ENCODE peak calls at places on chromosomes 2 and 18, in six cellular contexts. T is foreskin fibroblast, X is breast epithelium, L is H9, D is BE2C, M is PC-3. J is an unnamed sample.

GRCh38 chr2:8285081-8285480 is 396.8 kb upstream of the ID2 start:
- DNase-seq in T (no peak), X (no peak), L (peak), D (no peak), M (no peak), J (no peak)

GRCh38 chr2:12412898-12413305 is 303.8 kb upstream of the TRIB2 start:
- DNase-seq in T (no peak), X (no peak), L (no peak), D (peak), M (no peak), J (no peak)

GRCh38 chr2:38398739-38399138 is 21.7 kb upstream of the ATL2 start:
- DNase-seq in T (no peak), X (no peak), L (no peak), D (no peak), M (no peak), J (no peak)

GRCh38 chr2:164964744-164965143 is 9.4 kb upstream of the SLC38A11 start:
- DNase-seq in T (no peak), X (no peak), L (no peak), D (no peak), M (no peak), J (no peak)

GRCh38 chr18:3400567-3401296 is 49.2 kb upstream of the TGIF1 start:
- DNase-seq in T (no peak), X (no peak), L (no peak), D (no peak), M (no peak), J (no peak)

GRCh38 chr18:2070636-2071035 is 500.7 kb downstream of the METTL4 start:
- DNase-seq in T (no peak), X (no peak), L (no peak), D (no peak), M (no peak), J (no peak)

GRCh38 chr18:24212939-24213338 is 74.1 kb downstream of the CABYR start:
- DNase-seq in T (peak), X (no peak), L (no peak), D (no peak), M (peak), J (no peak)

GRCh38 chr2:237058423-237058822 is 27.3 kb upstream of the COPS8 start:
- DNase-seq in T (no peak), X (no peak), L (no peak), D (no peak), M (no peak), J (no peak)

GRCh38 chr2:181805228-181806038 is 86.1 kb upstream of the ITPRID2 start:
- DNase-seq in T (no peak), X (no peak), L (no peak), D (no peak), M (no peak), J (no peak)

GRCh38 chr18:57910817-57911216 is 107.7 kb upstream of the ATP8B1 start:
- DNase-seq in T (no peak), X (no peak), L (peak), D (peak), M (peak), J (no peak)
- TF ChIP-seq CTCF in T (peak), X (no peak), L (peak), D (peak), M (peak), J (no peak)

DNA sequence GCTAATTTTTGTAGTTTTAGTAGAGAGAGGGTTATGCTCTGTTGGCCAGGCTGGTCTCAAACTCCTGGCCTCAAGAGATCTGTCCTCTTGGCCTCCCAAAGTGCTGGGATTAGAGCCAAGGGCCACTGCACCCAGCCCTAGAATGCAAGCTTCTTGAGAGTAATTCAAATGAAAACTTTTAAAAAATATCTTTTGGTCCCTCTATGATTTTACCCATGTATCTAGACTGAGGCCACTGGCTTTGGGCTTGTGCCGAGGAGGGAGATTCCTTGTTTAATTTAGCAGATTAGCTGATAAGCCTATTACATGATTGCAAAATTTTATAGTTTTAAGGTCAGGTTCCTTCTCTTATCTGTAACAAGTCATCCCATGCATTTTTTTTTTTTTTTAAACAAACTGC is 59.5 kb upstream of the CCDC195 start:
- DNase-seq in T (no peak), X (no peak), L (no peak), D (no peak), M (no peak), J (no peak)
- TF ChIP-seq CTCF in T (no peak), X (no peak), L (no peak), D (no peak), M (no peak), J (no peak)

GRCh38 chr2:26314243-26314642 is 31.7 kb upstream of the SELENOI start:
- DNase-seq in T (no peak), X (no peak), L (peak), D (no peak), M (no peak), J (no peak)

GRCh38 chr2:26313446-26313845 is 32.5 kb upstream of the SELENOI start:
- DNase-seq in T (no peak), X (no peak), L (no peak), D (no peak), M (no peak), J (no peak)

GRCh38 chr2:26317377-26318105 is 28.4 kb upstream of the SELENOI start:
- DNase-seq in T (no peak), X (no peak), L (no peak), D (no peak), M (no peak), J (no peak)

GRCh38 chr2:26316845-26317244 is 29.1 kb upstream of the SELENOI start:
- DNase-seq in T (no peak), X (no peak), L (no peak), D (no peak), M (no peak), J (no peak)

GRCh38 chr2:26316041-26316440 is 29.9 kb upstream of the SELENOI start:
- DNase-seq in T (no peak), X (no peak), L (no peak), D (no peak), M (peak), J (no peak)
- TF ChIP-seq CTCF in T (peak), X (no peak), L (peak), D (peak), M (peak), J (no peak)

GRCh38 chr2:156473445-156473844 is 37.3 kb downstream of the GPD2 start:
- DNase-seq in T (no peak), X (no peak), L (no peak), D (no peak), M (no peak), J (no peak)
- TF ChIP-seq CTCF in T (no peak), X (no peak), L (no peak), D (no peak), M (no peak), J (no peak)

DNA sequence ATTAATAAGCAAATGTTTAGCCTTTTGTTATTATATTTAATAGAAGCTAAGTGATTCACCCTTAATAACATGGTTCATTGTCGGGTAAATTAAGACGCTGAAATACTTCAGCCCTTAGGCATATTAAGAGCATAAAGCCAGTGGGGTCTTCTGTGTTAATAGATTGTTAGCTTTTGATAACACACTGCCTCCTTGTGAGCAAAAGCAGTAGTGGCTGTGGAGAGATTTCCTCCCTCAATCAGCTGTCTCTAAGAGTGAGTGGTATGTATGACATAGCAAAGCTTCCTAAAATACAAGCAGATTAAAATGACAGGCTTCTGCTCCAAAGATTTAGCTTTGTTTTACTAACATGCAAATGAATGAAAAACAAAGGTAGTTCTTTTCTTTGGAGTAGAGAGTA is 143.7 kb upstream of the SYT4 start:
- DNase-seq in T (no peak), X (no peak), L (peak), D (no peak), M (no peak), J (no peak)
- TF ChIP-seq CTCF in T (no peak), X (no peak), L (peak), D (peak), M (peak), J (no peak)

DNA sequence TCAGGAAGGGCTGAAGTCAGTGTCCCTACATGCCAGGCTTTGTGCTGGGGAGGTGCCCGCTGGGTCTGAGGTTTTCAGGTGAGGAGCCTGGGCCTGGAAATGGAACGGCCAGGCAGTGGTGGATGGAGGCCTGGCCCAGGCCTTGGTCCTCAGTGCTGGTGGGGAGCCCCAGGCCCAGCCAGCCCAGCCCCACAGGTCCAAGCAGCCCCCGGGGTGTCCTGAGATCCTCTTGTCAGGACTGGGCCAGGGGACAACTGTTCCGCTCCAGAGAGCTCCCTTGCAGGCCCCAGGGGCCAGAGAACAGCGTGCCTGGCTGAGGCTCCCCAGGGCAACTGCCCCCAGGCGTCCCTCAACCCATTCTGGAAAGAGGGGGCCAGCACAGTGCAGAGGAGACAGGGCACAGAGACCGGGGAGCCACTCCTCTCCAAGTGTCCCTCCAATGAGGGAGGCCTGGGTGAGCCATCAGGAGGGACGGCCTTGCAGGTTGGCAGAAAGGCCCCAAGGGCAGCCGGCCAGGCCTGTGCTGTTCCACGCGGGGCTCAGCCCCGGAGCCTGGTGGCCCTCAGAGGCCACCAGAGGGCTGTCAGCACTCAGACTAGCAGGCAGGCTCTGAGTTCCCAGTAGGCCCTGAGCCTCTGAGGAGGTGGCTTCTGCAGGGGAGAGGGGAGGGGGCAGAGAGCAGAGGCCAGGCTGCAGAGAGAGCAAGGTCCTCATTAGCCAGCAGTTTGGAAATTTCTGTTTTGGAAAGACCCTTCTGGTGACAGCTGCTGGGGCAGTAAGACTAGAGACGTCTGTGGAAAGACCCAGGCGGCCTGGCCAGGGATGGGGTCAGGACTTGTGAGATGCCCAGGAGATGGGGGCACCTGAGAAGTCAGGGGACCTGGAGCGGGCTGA is 29.4 kb upstream of the SNED1 start:
- DNase-seq in T (no peak), X (no peak), L (peak), D (peak), M (no peak), J (peak)
- TF ChIP-seq CTCF in T (no peak), X (no peak), L (peak), D (peak), M (no peak), J (no peak)

GRCh38 chr18:65202091-65202490 is 548.7 kb upstream of the CDH7 start:
- DNase-seq in T (no peak), X (no peak), L (no peak), D (no peak), M (no peak), J (no peak)

DNA sequence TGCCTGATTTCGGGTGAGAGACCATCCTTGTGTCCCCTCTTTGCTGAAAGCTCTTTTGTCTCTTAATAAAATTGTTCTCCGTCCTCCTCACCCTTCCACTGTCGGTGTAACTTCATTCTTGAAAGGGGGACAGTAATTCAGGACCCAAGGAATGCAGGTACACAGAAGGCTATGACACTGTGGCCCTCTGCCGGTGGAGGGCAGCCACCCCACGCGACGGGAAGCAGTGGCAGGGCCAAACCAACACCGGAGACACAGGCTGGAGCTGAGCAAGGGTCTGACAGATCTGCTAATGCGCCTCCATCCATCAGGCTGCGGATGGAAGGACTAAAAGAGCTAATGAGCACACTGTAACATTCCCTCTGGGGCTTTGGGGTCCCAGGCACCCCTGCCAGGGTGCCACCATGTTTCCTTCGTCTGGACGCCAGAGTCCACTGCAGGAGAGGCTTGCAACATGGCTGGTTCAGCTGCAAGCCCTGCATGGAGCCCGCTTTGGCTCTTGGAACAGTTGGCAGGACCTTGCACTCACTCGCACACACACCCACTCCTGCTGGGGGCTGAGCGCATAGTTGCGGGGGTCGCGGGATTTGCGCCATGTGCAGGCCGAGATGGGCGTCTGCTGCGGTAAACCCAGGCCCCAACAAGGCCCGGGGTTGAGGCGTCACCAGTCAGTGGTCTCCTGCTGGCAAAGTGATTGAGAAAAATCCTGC is 544.1 kb upstream of the CDH7 start:
- DNase-seq in T (no peak), X (no peak), L (peak), D (no peak), M (peak), J (no peak)
- TF ChIP-seq CTCF in T (no peak), X (no peak), L (peak), D (no peak), M (peak), J (no peak)

GRCh38 chr2:66305714-66306113 is 129.2 kb upstream of the MEIS1 start:
- DNase-seq in T (no peak), X (no peak), L (no peak), D (no peak), M (no peak), J (no peak)
- TF ChIP-seq CTCF in T (no peak), X (no peak), L (no peak), D (no peak), M (no peak), J (no peak)